ENCODE peak calls at places on chromosomes 7 and 10, in five cellular contexts. One of them, this sample, is unnamed.

GRCh38 chr10:80658068-80658467 is 120.4 kb downstream of the SH2D4B start:
- DNase-seq in H9: no peak
- DNase-seq in neuronal stem cell: no peak
- DNase-seq in H1: no peak
- DNase-seq in trophoblast cell: no peak
- DNase-seq in this sample: no peak

GRCh38 chr10:33260403-33261239 is 73.8 kb downstream of the NRP1 start:
- DNase-seq in H9: no peak
- DNase-seq in neuronal stem cell: no peak
- DNase-seq in H1: no peak
- DNase-seq in trophoblast cell: no peak
- DNase-seq in this sample: no peak

GRCh38 chr7:101983147-101983811 is 165.9 kb downstream of the CUX1 start:
- DNase-seq in H9: no peak
- DNase-seq in neuronal stem cell: no peak
- DNase-seq in H1: no peak
- DNase-seq in trophoblast cell: no peak
- DNase-seq in this sample: no peak

GRCh38 chr10:117320050-117320665 is 55.1 kb downstream of the PDZD8 start:
- DNase-seq in H9: no peak
- DNase-seq in neuronal stem cell: peak; percentile 2
- DNase-seq in H1: no peak
- DNase-seq in trophoblast cell: peak; percentile 4
- DNase-seq in this sample: peak; percentile 31

GRCh38 chr7:132578826-132579225 is 2.6 kb upstream of the PLXNA4 start:
- DNase-seq in H9: no peak
- DNase-seq in neuronal stem cell: no peak
- DNase-seq in H1: no peak
- DNase-seq in trophoblast cell: no peak
- DNase-seq in this sample: no peak

GRCh38 chr10:4074559-4075407 is 289.8 kb upstream of the KLF6 start:
- DNase-seq in H9: no peak
- DNase-seq in neuronal stem cell: no peak
- DNase-seq in H1: no peak
- DNase-seq in trophoblast cell: peak; percentile 30
- DNase-seq in this sample: peak; percentile 75

GRCh38 chr7:23404546-23405239 is 65.6 kb downstream of the IGF2BP3 start:
- DNase-seq in H9: no peak
- DNase-seq in neuronal stem cell: no peak
- DNase-seq in H1: no peak
- DNase-seq in trophoblast cell: no peak
- DNase-seq in this sample: peak; percentile 43

GRCh38 chr7:110960811-110961210 is 130.1 kb upstream of the LRRN3 start:
- DNase-seq in H9: no peak
- DNase-seq in neuronal stem cell: no peak
- DNase-seq in H1: no peak
- DNase-seq in trophoblast cell: no peak
- DNase-seq in this sample: no peak

GRCh38 chr10:31819393-31819820 is 109.2 kb downstream of the ARHGAP12 start:
- DNase-seq in H9: no peak
- DNase-seq in neuronal stem cell: no peak
- DNase-seq in H1: no peak
- DNase-seq in trophoblast cell: peak; percentile 54
- DNase-seq in this sample: no peak

GRCh38 chr7:110317699-110318265 is 773.1 kb upstream of the LRRN3 start:
- DNase-seq in H9: no peak
- DNase-seq in neuronal stem cell: no peak
- DNase-seq in H1: no peak
- DNase-seq in trophoblast cell: no peak
- DNase-seq in this sample: peak; percentile 72

GRCh38 chr7:48158404-48158803 is 12.9 kb upstream of the ABCA13 start:
- DNase-seq in H9: no peak
- DNase-seq in neuronal stem cell: no peak
- DNase-seq in H1: no peak
- DNase-seq in trophoblast cell: no peak
- DNase-seq in this sample: no peak
- H3K23ac ChIP-seq in H9: no peak overlapping the region
- H3K23ac ChIP-seq in neuronal stem cell: no peak overlapping the region
- H3K23ac ChIP-seq in H1: no peak overlapping the region
- H3K23ac ChIP-seq in trophoblast cell: no peak overlapping the region
- H3K23ac ChIP-seq in this sample: no peak overlapping the region

GRCh38 chr7:78112488-78112887 is 313.9 kb downstream of the PHTF2 start:
- DNase-seq in H9: no peak
- DNase-seq in neuronal stem cell: no peak
- DNase-seq in H1: no peak
- DNase-seq in trophoblast cell: no peak
- DNase-seq in this sample: no peak

GRCh38 chr7:78111384-78111783 is 312.8 kb downstream of the PHTF2 start:
- DNase-seq in H9: no peak
- DNase-seq in neuronal stem cell: no peak
- DNase-seq in H1: no peak
- DNase-seq in trophoblast cell: no peak
- DNase-seq in this sample: no peak

GRCh38 chr7:78118470-78118869 is 319.9 kb downstream of the PHTF2 start:
- DNase-seq in H9: no peak
- DNase-seq in neuronal stem cell: no peak
- DNase-seq in H1: no peak
- DNase-seq in trophoblast cell: no peak
- DNase-seq in this sample: no peak

GRCh38 chr7:78115876-78116275 is 317.3 kb downstream of the PHTF2 start:
- DNase-seq in H9: no peak
- DNase-seq in neuronal stem cell: no peak
- DNase-seq in H1: no peak
- DNase-seq in trophoblast cell: no peak
- DNase-seq in this sample: no peak

DNA sequence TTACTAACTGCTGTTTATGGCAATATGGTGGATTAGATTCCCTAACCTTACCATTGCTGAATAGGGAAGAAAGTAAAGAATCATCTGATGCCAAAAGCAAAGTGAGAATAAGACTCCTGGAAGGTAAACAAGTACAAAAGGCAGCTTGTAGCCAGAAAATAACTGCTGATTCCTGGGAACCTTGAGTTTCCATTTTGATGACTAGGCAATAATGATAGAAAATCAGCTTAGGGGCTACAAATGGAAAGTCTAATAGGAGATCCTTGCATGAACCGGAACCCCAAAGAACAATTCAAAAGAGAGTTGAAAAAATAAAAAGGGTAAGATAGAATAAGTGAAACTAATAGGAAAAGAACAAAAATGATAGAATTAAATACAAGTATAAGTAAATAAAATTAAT is 316.4 kb downstream of the PHTF2 start:
- DNase-seq in H9: no peak
- DNase-seq in neuronal stem cell: no peak
- DNase-seq in H1: no peak
- DNase-seq in trophoblast cell: no peak
- DNase-seq in this sample: no peak
- H2BK12ac ChIP-seq in H9: no peak overlapping the region
- H2BK12ac ChIP-seq in neuronal stem cell: no peak overlapping the region
- H2BK12ac ChIP-seq in H1: no peak overlapping the region
- H2BK12ac ChIP-seq in trophoblast cell: no peak overlapping the region
- H2BK12ac ChIP-seq in this sample: no peak overlapping the region

GRCh38 chr10:72792288-72792687 is 100.3 kb downstream of the MCU start:
- DNase-seq in H9: no peak
- DNase-seq in neuronal stem cell: no peak
- DNase-seq in H1: no peak
- DNase-seq in trophoblast cell: peak; percentile 3
- DNase-seq in this sample: no peak
- H3K23ac ChIP-seq in H9: no peak overlapping the region
- H3K23ac ChIP-seq in neuronal stem cell: no peak overlapping the region
- H3K23ac ChIP-seq in H1: no peak overlapping the region
- H3K23ac ChIP-seq in trophoblast cell: no peak overlapping the region
- H3K23ac ChIP-seq in this sample: no peak overlapping the region

GRCh38 chr7:7957513-7957912 is 11.1 kb upstream of the GLCCI1 start:
- DNase-seq in H9: no peak
- DNase-seq in neuronal stem cell: no peak
- DNase-seq in H1: no peak
- DNase-seq in trophoblast cell: no peak
- DNase-seq in this sample: no peak
- H2BK12ac ChIP-seq in H9: no peak overlapping the region
- H2BK12ac ChIP-seq in neuronal stem cell: no peak overlapping the region
- H2BK12ac ChIP-seq in H1: no peak overlapping the region
- H2BK12ac ChIP-seq in trophoblast cell: no peak overlapping the region
- H2BK12ac ChIP-seq in this sample: no peak overlapping the region

DNA sequence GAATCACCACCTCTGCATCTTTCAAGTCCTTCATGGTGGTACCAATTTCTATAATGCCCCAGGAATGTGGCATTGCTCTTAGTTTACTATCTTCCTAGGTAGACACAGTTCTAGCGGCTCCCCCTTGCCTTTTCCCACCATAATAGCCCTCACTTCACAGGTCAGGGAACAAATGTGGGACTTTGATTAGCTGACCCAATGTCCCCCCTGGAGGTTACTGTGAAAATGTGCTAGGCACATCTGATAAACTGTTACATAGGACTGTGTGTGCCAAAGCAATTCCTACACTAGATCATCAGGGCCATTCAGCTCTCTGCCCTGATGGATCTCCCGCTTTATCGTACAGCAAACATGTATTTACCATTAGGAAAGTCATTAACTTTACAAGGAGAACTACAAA is 94.0 kb downstream of the TWIST1 start:
- DNase-seq in H9: no peak
- DNase-seq in neuronal stem cell: no peak
- DNase-seq in H1: no peak
- DNase-seq in trophoblast cell: no peak
- DNase-seq in this sample: no peak
- H3K23ac ChIP-seq in H9: no peak overlapping the region
- H3K23ac ChIP-seq in neuronal stem cell: no peak overlapping the region
- H3K23ac ChIP-seq in H1: no peak overlapping the region
- H3K23ac ChIP-seq in trophoblast cell: no peak overlapping the region
- H3K23ac ChIP-seq in this sample: no peak overlapping the region

GRCh38 chr10:132336064-132336746 is 4.2 kb downstream of the LRRC27 start:
- DNase-seq in H9: no peak
- DNase-seq in neuronal stem cell: no peak
- DNase-seq in H1: no peak
- DNase-seq in trophoblast cell: no peak
- DNase-seq in this sample: peak; percentile 55
- H2BK12ac ChIP-seq in H9: no peak overlapping the region
- H2BK12ac ChIP-seq in neuronal stem cell: peak overlapping the region; percentile 87
- H2BK12ac ChIP-seq in H1: no peak overlapping the region
- H2BK12ac ChIP-seq in trophoblast cell: no peak overlapping the region
- H2BK12ac ChIP-seq in this sample: peak overlapping the region; percentile 8

DNA sequence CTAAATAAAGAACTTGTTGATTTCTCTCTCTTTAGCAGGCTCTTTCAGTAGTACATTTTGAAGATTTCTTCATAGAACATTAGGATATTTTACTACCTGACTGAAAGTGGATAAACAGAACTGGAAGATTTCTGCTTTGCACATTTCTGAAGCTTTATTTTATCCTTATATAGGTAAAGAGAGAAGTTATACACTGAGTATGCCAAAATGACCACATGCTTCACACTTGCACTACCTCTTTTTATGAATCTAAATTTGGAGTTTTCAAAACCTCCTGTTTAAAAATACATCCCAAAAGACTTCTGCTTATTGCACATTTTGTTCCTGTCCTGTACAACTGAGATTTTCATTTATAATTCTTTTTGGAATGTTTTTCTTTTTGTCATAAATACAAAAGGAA is 197.4 kb upstream of the PRPS1L1 start:
- DNase-seq in H9: no peak
- DNase-seq in neuronal stem cell: no peak
- DNase-seq in H1: no peak
- DNase-seq in trophoblast cell: no peak
- DNase-seq in this sample: no peak
- H3K23ac ChIP-seq in H9: no peak overlapping the region
- H3K23ac ChIP-seq in neuronal stem cell: no peak overlapping the region
- H3K23ac ChIP-seq in H1: no peak overlapping the region
- H3K23ac ChIP-seq in trophoblast cell: no peak overlapping the region
- H3K23ac ChIP-seq in this sample: no peak overlapping the region

GRCh38 chr7:147708871-147709270 is 881.7 kb upstream of the C7orf33 start:
- DNase-seq in H9: no peak
- DNase-seq in neuronal stem cell: no peak
- DNase-seq in H1: no peak
- DNase-seq in trophoblast cell: no peak
- DNase-seq in this sample: no peak
- H2BK12ac ChIP-seq in H9: no peak overlapping the region
- H2BK12ac ChIP-seq in neuronal stem cell: no peak overlapping the region
- H2BK12ac ChIP-seq in H1: no peak overlapping the region
- H2BK12ac ChIP-seq in trophoblast cell: no peak overlapping the region
- H2BK12ac ChIP-seq in this sample: no peak overlapping the region

GRCh38 chr10:77920495-77920894 is 6.1 kb downstream of the DLG5 start:
- DNase-seq in H9: no peak
- DNase-seq in neuronal stem cell: no peak
- DNase-seq in H1: no peak
- DNase-seq in trophoblast cell: no peak
- DNase-seq in this sample: no peak
- H3K23ac ChIP-seq in H9: no peak overlapping the region
- H3K23ac ChIP-seq in neuronal stem cell: no peak overlapping the region
- H3K23ac ChIP-seq in H1: no peak overlapping the region
- H3K23ac ChIP-seq in trophoblast cell: no peak overlapping the region
- H3K23ac ChIP-seq in this sample: no peak overlapping the region

This sample was measured in mesenchymal stem cell.